ENCODE peak calls at places on chromosomes 4 and X, in six cellular contexts. I is NCI-H774, C is BJ, H is lower leg skin, U is T-cell, P is EL. N is an unnamed sample.

GRCh38 chrX:95797344-95797743 is 887.3 kb upstream of the DIAPH2 start:
- DNase-seq in I (no peak), C (no peak), H (no peak), U (no peak), P (no peak), N (no peak)

GRCh38 chr4:53307819-53308773 is 57.8 kb downstream of the SCFD2 start:
- DNase-seq in I (no peak), C (no peak), H (no peak), U (no peak), P (no peak), N (no peak)

GRCh38 chr4:123477804-123478209 is 81.2 kb downstream of the SPRY1 start:
- DNase-seq in I (no peak), C (no peak), H (no peak), U (peak; percentile 58), P (no peak), N (peak; percentile 34)

GRCh38 chr4:24560770-24561415 is 23.5 kb downstream of the DHX15 start:
- DNase-seq in I (no peak), C (no peak), H (no peak), U (no peak), P (peak; percentile 74), N (no peak)

GRCh38 chr4:88275516-88275915 is 8.8 kb downstream of the PPM1K start:
- DNase-seq in I (no peak), C (no peak), H (no peak), U (no peak), P (peak; percentile 60), N (no peak)

GRCh38 chr4:140252144-140252741 is 98.3 kb upstream of the MAML3 start:
- DNase-seq in I (no peak), C (no peak), H (no peak), U (no peak), P (no peak), N (no peak)

GRCh38 chr4:96986800-96987199 is 1146.9 kb downstream of the PDHA2 start:
- DNase-seq in I (no peak), C (no peak), H (no peak), U (no peak), P (no peak), N (no peak)

GRCh38 chrX:68146054-68146453 is 287.2 kb downstream of the OPHN1 start:
- DNase-seq in I (peak; percentile 5), C (no peak), H (no peak), U (no peak), P (peak; percentile 39), N (no peak)

GRCh38 chr4:28947374-28947773 is 1772.8 kb upstream of the PCDH7 start:
- DNase-seq in I (no peak), C (no peak), H (no peak), U (no peak), P (no peak), N (no peak)

GRCh38 chr4:183284965-183285364 is 35.1 kb downstream of the CLDN22 start:
- DNase-seq in I (no peak), C (peak; percentile 59), H (no peak), U (no peak), P (peak; percentile 67), N (no peak)

GRCh38 chr4:158673633-158674032 is 1.5 kb downstream of the ETFDH start:
- DNase-seq in I (no peak), C (no peak), H (no peak), U (no peak), P (no peak), N (no peak)

GRCh38 chr4:157886650-157887049 is 286.2 kb downstream of the GASK1B start:
- DNase-seq in I (no peak), C (no peak), H (no peak), U (no peak), P (no peak), N (no peak)

GRCh38 chrX:103254171-103254824 is 657 bp downstream of the TCEAL8 start:
- DNase-seq in I (peak; percentile 41), C (no peak), H (no peak), U (no peak), P (peak; percentile 35), N (peak; percentile 48)

GRCh38 chrX:70535198-70535597 is 90.6 kb downstream of the DLG3 start:
- DNase-seq in I (no peak), C (no peak), H (no peak), U (no peak), P (no peak), N (no peak)

GRCh38 chr4:112563431-112564200 is 47.6 kb upstream of the NEUROG2 start:
- DNase-seq in I (no peak), C (no peak), H (no peak), U (no peak), P (no peak), N (no peak)

GRCh38 chr4:37224832-37225231 is 19.7 kb upstream of the NWD2 start:
- DNase-seq in I (no peak), C (no peak), H (no peak), U (no peak), P (no peak), N (no peak)

GRCh38 chr4:183621875-183622274 is 37.1 kb downstream of the RWDD4 start:
- DNase-seq in I (no peak), C (no peak), H (no peak), U (no peak), P (no peak), N (no peak)

GRCh38 chr4:119683518-119683917 is 54.9 kb upstream of the PDE5A start:
- DNase-seq in I (no peak), C (peak; percentile 55), H (no peak), U (no peak), P (peak; percentile 35), N (no peak)

GRCh38 chrX:39613997-39614679 is 483.6 kb downstream of the BCOR start:
- DNase-seq in I (no peak), C (no peak), H (no peak), U (peak; percentile 16), P (no peak), N (peak; percentile 55)

GRCh38 chr4:42359686-42360085 is 37.6 kb upstream of the SHISA3 start:
- DNase-seq in I (no peak), C (no peak), H (no peak), U (no peak), P (no peak), N (no peak)

GRCh38 chrX:69616520-69617203 is 749 bp downstream of the EDA start:
- DNase-seq in I (no peak), C (no peak), H (peak; percentile 85), U (no peak), P (no peak), N (peak; percentile 29)

GRCh38 chr4:128130621-128131020 is 69.5 kb downstream of the LARP1B start:
- DNase-seq in I (no peak), C (no peak), H (no peak), U (no peak), P (no peak), N (no peak)

GRCh38 chr4:48570646-48571220 is 80.7 kb downstream of the ZAR1 start:
- DNase-seq in I (no peak), C (peak; percentile 47), H (no peak), U (no peak), P (peak; percentile 80), N (no peak)

GRCh38 chr4:37533286-37534033 is 152.7 kb downstream of the RELL1 start:
- DNase-seq in I (no peak), C (no peak), H (no peak), U (no peak), P (no peak), N (no peak)

GRCh38 chrX:19810809-19811208 is 76.6 kb downstream of the SH3KBP1 start:
- DNase-seq in I (no peak), C (no peak), H (no peak), U (no peak), P (no peak), N (no peak)

GRCh38 chr4:121978169-121978516 is 26.3 kb upstream of the TRPC3 start:
- DNase-seq in I (no peak), C (no peak), H (no peak), U (no peak), P (no peak), N (no peak)

GRCh38 chr4:52555356-52555716 is 103.8 kb downstream of the USP46 start:
- DNase-seq in I (no peak), C (no peak), H (no peak), U (no peak), P (no peak), N (no peak)

GRCh38 chr4:151744614-151745013 is 16.2 kb downstream of the GATB start:
- DNase-seq in I (no peak), C (peak; percentile 65), H (no peak), U (no peak), P (peak; percentile 92), N (no peak)

GRCh38 chr4:44145868-44146267 is 302.7 kb downstream of the KCTD8 start:
- DNase-seq in I (no peak), C (no peak), H (no peak), U (no peak), P (no peak), N (no peak)

GRCh38 chrX:10265775-10266174 is 109.0 kb downstream of the CLCN4 start:
- DNase-seq in I (no peak), C (no peak), H (no peak), U (no peak), P (no peak), N (no peak)

GRCh38 chrX:17020828-17021821 is 74.7 kb downstream of the REPS2 start:
- DNase-seq in I (no peak), C (no peak), H (no peak), U (no peak), P (no peak), N (no peak)

N was measured in activated CD4-positive, CD25-positive, alpha-beta regulatory T cell treated with anti-CD3 and anti-CD28 coated beads, Interleukin-2, amount 50 U/mL, for 72 hours.